ENCODE peak calls at places on chromosomes 5 and 9, in seven cellular contexts. I is MG63; Z is WTC11; X is SJSA1; F is EL; J is left ventricle myocardium inferior; R is stimulated activated CD4-positive, alpha-beta T cell treated with anti-CD3 and anti-CD28 coated beads, Interleukin-1b, Interleukin-23, amount 100 ng/mL, for 1 hour. C is an unnamed sample.

GRCh38 chr9:91978739-91979414 is 28.8 kb upstream of the ROR2 start:
- DNase-seq in I (peak), Z (peak), X (peak), F (peak), J (no peak), R (no peak), C (peak)

GRCh38 chr9:99778308-99778707 is 43.4 kb upstream of the NR4A3 start:
- DNase-seq in I (peak), Z (no peak), X (no peak), F (peak), J (no peak), R (no peak), C (peak)

GRCh38 chr9:14027114-14027812 is 286.7 kb downstream of the NFIB start:
- DNase-seq in I (peak), Z (no peak), X (no peak), F (no peak), J (peak), R (no peak), C (no peak)

GRCh38 chr9:91785403-91785917 is 164.6 kb downstream of the ROR2 start:
- DNase-seq in I (no peak), Z (no peak), X (no peak), F (no peak), J (no peak), R (no peak), C (no peak)

GRCh38 chr5:32949571-32949970 is 238.4 kb downstream of the NPR3 start:
- DNase-seq in I (no peak), Z (no peak), X (no peak), F (peak), J (no peak), R (no peak), C (peak)

GRCh38 chr9:38368731-38369130 is 23.8 kb upstream of the ALDH1B1 start:
- DNase-seq in I (no peak), Z (no peak), X (no peak), F (no peak), J (no peak), R (no peak), C (no peak)

GRCh38 chr9:93996863-93997262 is 41.7 kb upstream of the BARX1 start:
- DNase-seq in I (no peak), Z (no peak), X (no peak), F (no peak), J (no peak), R (no peak), C (no peak)

GRCh38 chr5:167582263-167582662 is 709.2 kb upstream of the WWC1 start:
- DNase-seq in I (no peak), Z (no peak), X (no peak), F (peak), J (no peak), R (no peak), C (peak)

GRCh38 chr5:6478793-6479192 is 30.1 kb downstream of the UBE2QL1 start:
- DNase-seq in I (no peak), Z (no peak), X (no peak), F (no peak), J (no peak), R (no peak), C (no peak)

GRCh38 chr9:106974341-106974740 is 111.4 kb downstream of the ZNF462 start:
- DNase-seq in I (no peak), Z (no peak), X (no peak), F (no peak), J (no peak), R (no peak), C (no peak)

GRCh38 chr9:6827370-6827949 is 69.7 kb downstream of the KDM4C start:
- DNase-seq in I (no peak), Z (peak), X (no peak), F (peak), J (no peak), R (no peak), C (peak)

GRCh38 chr5:173789031-173789920 is 98.9 kb upstream of the CPEB4 start:
- DNase-seq in I (peak), Z (no peak), X (peak), F (peak), J (no peak), R (no peak), C (peak)

GRCh38 chr5:13591621-13592020 is 352.9 kb downstream of the DNAH5 start:
- DNase-seq in I (no peak), Z (no peak), X (no peak), F (peak), J (no peak), R (no peak), C (peak)

GRCh38 chr5:95617057-95617456 is 2.8 kb upstream of the GPR150 start:
- DNase-seq in I (peak), Z (no peak), X (no peak), F (peak), J (no peak), R (no peak), C (peak)

GRCh38 chr5:7849531-7850240 is 1.2 kb downstream of the CFAP90 start:
- DNase-seq in I (no peak), Z (peak), X (no peak), F (peak), J (no peak), R (no peak), C (no peak)

GRCh38 chr9:95907794-95908193 is 32.3 kb downstream of the ERCC6L2 start:
- DNase-seq in I (no peak), Z (no peak), X (no peak), F (no peak), J (no peak), R (no peak), C (no peak)

GRCh38 chr5:11384441-11385250 is 519.6 kb downstream of the CTNND2 start:
- DNase-seq in I (no peak), Z (peak), X (no peak), F (no peak), J (no peak), R (no peak), C (no peak)

C was measured in RWPE1.